ENCODE peak calls at places on chromosomes 2 and 18, in seven cellular contexts. F is IMR-90, T is mesendoderm, X is mesenchymal stem cell, R is H1, B is H9, P is trophoblast cell. E is an unnamed sample.

GRCh38 chr2:234863043-234863934 is 88.5 kb upstream of the SH3BP4 start:
- DNase-seq in F (peak), T (peak), X (peak), R (no peak), B (no peak), P (peak), E (no peak)

GRCh38 chr2:60463249-60463648 is 90.2 kb downstream of the BCL11A start:
- DNase-seq in F (peak), T (no peak), X (no peak), R (no peak), B (no peak), P (no peak), E (no peak)

GRCh38 chr2:237879058-237879430 is 19.6 kb downstream of the RAMP1 start:
- DNase-seq in F (peak), T (no peak), X (no peak), R (no peak), B (no peak), P (no peak), E (no peak)

GRCh38 chr2:127411609-127412370 is 6.4 kb upstream of the PROC start:
- DNase-seq in F (no peak), T (no peak), X (no peak), R (no peak), B (no peak), P (peak), E (no peak)

GRCh38 chr2:61470122-61470951 is 550 bp downstream of the USP34 start:
- DNase-seq in F (no peak), T (peak), X (peak), R (peak), B (peak), P (peak), E (peak)

GRCh38 chr2:41870948-41871522 is 176.8 kb upstream of the PKDCC start:
- DNase-seq in F (no peak), T (peak), X (peak), R (peak), B (peak), P (no peak), E (no peak)

GRCh38 chr2:146108993-146109392 is 1589.1 kb upstream of the ZEB2 start:
- DNase-seq in F (peak), T (no peak), X (no peak), R (no peak), B (no peak), P (no peak), E (no peak)

GRCh38 chr2:221095381-221095780 is 476.7 kb downstream of the EPHA4 start:
- DNase-seq in F (no peak), T (no peak), X (no peak), R (no peak), B (no peak), P (no peak), E (no peak)

GRCh38 chr2:223908304-223909047 is 36.7 kb downstream of the WDFY1 start:
- DNase-seq in F (no peak), T (no peak), X (no peak), R (no peak), B (no peak), P (no peak), E (no peak)

GRCh38 chr2:154825358-154825757 is 126.9 kb downstream of the KCNJ3 start:
- DNase-seq in F (no peak), T (no peak), X (no peak), R (no peak), B (no peak), P (no peak), E (no peak)
- H4K8ac ChIP-seq in F (no peak), T (no peak), X (no peak), R (no peak), B (no peak), P (no peak), E (no peak)

DNA sequence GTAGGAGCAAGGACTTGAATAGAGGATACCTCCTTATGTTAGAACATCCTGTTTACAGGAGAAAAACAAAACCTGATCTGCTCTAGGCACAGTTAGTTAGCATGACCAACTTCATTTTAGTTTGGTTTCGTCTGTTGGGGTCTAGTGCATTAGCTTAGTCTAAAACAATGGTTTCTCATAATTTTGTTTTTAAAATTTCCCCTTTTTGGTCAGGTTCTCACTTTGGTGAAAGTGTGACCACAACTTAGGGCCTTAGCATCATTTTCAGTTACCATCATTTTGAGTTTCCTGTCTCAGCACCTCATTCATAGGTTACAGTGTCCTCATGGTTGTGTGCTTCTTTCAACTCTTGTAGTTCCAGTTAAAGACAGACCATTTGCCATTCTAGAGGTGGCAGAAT is 1277.0 kb upstream of the SLC39A10 start:
- DNase-seq in F (no peak), T (no peak), X (no peak), R (no peak), B (no peak), P (no peak), E (no peak)
- H3K4ac ChIP-seq in F (no peak), T (no peak), X (no peak), R (no peak), B (no peak), P (no peak), E (no peak)

GRCh38 chr2:222436040-222436413 is 11.7 kb downstream of the SGPP2 start:
- DNase-seq in F (no peak), T (no peak), X (no peak), R (no peak), B (no peak), P (no peak), E (no peak)

GRCh38 chr2:222439692-222440091 is 15.3 kb downstream of the SGPP2 start:
- DNase-seq in F (no peak), T (no peak), X (no peak), R (no peak), B (no peak), P (no peak), E (no peak)

GRCh38 chr2:222442665-222443064 is 18.3 kb downstream of the SGPP2 start:
- DNase-seq in F (no peak), T (no peak), X (peak), R (no peak), B (no peak), P (no peak), E (no peak)

GRCh38 chr2:222445226-222445625 is 20.9 kb downstream of the SGPP2 start:
- DNase-seq in F (no peak), T (peak), X (peak), R (no peak), B (no peak), P (peak), E (no peak)

GRCh38 chr2:222440670-222441422 is 16.5 kb downstream of the SGPP2 start:
- DNase-seq in F (peak), T (peak), X (peak), R (no peak), B (no peak), P (no peak), E (no peak)
- H4K8ac ChIP-seq in F (no peak), T (no peak), X (no peak), R (no peak), B (no peak), P (no peak), E (no peak)

GRCh38 chr2:67783026-67783425 is 279.8 kb downstream of the C1D start:
- DNase-seq in F (no peak), T (no peak), X (no peak), R (no peak), B (no peak), P (no peak), E (no peak)
- H3K4ac ChIP-seq in F (no peak), T (no peak), X (no peak), R (no peak), B (no peak), P (no peak), E (no peak)

DNA sequence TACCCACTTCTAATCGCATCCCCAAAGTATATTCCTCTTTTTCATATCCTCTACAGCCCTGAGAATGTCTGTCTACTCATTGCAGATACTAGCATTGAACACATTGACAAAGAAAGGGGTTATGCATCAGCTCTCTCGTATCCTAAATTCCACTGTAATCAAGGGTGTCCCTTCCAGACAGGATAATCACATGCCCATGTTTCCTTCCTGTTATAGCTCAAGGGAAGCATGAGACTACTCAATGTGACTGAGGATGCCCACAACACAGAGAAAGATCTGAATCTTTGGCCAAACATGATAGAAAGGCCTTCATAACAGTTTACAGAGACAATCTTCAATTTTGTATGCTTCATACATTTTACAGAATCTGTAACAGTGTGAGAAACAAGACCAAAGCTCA is 69.2 kb downstream of the HIBCH start:
- DNase-seq in F (no peak), T (no peak), X (no peak), R (no peak), B (no peak), P (no peak), E (no peak)
- H4K8ac ChIP-seq in F (no peak), T (no peak), X (no peak), R (no peak), B (no peak), P (no peak), E (no peak)

GRCh38 chr2:29516767-29517166 is 401.6 kb downstream of the CLIP4 start:
- DNase-seq in F (no peak), T (no peak), X (no peak), R (no peak), B (no peak), P (no peak), E (no peak)
- H3K4ac ChIP-seq in F (no peak), T (no peak), X (no peak), R (no peak), B (no peak), P (no peak), E (no peak)

GRCh38 chr18:46007165-46007564 is 40.0 kb upstream of the EPG5 start:
- DNase-seq in F (no peak), T (no peak), X (no peak), R (no peak), B (no peak), P (no peak), E (no peak)
- H4K8ac ChIP-seq in F (no peak), T (no peak), X (no peak), R (no peak), B (no peak), P (no peak), E (no peak)

GRCh38 chr2:58429285-58429874 is 188.3 kb upstream of the FANCL start:
- DNase-seq in F (no peak), T (no peak), X (peak), R (no peak), B (no peak), P (no peak), E (no peak)

GRCh38 chr2:58427572-58428285 is 186.6 kb upstream of the FANCL start:
- DNase-seq in F (peak), T (peak), X (peak), R (peak), B (peak), P (no peak), E (peak)

GRCh38 chr2:58428286-58428552 is 187.1 kb upstream of the FANCL start:
- DNase-seq in F (no peak), T (no peak), X (peak), R (peak), B (peak), P (peak), E (peak)

GRCh38 chr2:58428553-58429284 is 187.6 kb upstream of the FANCL start:
- DNase-seq in F (no peak), T (peak), X (peak), R (peak), B (peak), P (no peak), E (peak)

GRCh38 chr2:58425368-58425767 is 184.2 kb upstream of the FANCL start:
- DNase-seq in F (no peak), T (no peak), X (no peak), R (no peak), B (no peak), P (no peak), E (no peak)
- H3K4ac ChIP-seq in F (no peak), T (no peak), X (no peak), R (peak), B (no peak), P (no peak), E (no peak)

GRCh38 chr2:129164220-129164619 is 815.2 kb upstream of the RAB6C start:
- DNase-seq in F (no peak), T (no peak), X (no peak), R (no peak), B (no peak), P (no peak), E (no peak)

GRCh38 chr2:129165001-129165400 is 814.5 kb upstream of the RAB6C start:
- DNase-seq in F (no peak), T (no peak), X (peak), R (no peak), B (no peak), P (no peak), E (no peak)

DNA sequence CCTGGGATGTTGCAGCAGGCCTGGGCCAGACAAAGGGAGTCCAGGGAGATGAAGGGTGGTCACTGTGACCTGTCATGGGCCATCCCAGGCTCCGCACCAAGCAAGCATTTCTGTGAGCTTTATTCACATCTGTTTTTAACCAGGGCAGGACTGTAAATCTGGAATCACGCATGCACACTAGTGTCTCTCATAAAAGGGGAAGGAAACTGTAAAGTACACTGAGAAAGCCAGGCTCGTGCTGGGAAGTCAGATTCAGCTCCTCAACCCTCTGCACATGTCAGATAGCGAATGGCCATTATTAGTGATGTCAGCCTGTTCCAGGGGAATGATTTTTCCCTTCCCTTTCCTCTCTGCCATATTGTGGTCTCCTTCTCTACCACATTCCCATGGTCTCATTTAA is 818.6 kb upstream of the RAB6C start:
- DNase-seq in F (no peak), T (no peak), X (no peak), R (no peak), B (no peak), P (no peak), E (no peak)
- H4K8ac ChIP-seq in F (no peak), T (no peak), X (no peak), R (peak), B (no peak), P (no peak), E (no peak)

DNA sequence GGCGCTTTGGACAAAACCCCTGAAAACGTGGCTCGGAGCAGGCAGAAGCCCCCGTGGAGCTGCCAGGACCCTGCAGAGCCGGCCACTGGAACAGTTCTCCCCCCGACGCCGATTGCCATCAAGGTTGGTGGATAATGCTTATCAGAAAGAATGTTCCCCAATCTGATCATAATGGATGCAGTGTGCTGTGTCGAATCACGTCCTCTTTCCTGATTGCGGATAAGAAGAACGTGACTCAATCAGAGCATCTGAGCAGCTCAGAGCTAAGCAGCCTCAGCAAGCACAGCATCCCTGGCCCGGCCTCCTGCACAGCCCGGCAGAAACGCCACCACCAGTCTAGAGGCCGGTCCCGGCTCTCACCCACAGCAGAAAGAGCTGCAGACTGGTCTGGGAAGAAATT is 488.0 kb downstream of the EIPR1 start:
- DNase-seq in F (no peak), T (no peak), X (no peak), R (no peak), B (no peak), P (no peak), E (no peak)
- H3K4ac ChIP-seq in F (no peak), T (no peak), X (no peak), R (no peak), B (no peak), P (no peak), E (no peak)

E was measured in neuronal stem cell.